ENCODE peak calls at places on chromosomes 12 and 14, in seven cellular contexts. U is tibial artery; Z is stomach; X is heart left ventricle; I is lower lobe of right lung; O is CD8-positive, alpha-beta memory T cell; P is hepatocyte. W is an unnamed sample. For H3K9me3 and H3K4me1, the result is how much of the 10 kb centered on the place peaks cover.

GRCh38 chr12:67327466-67327865 is 58.3 kb downstream of the CAND1 start:
- DNase-seq in U (no peak), Z (no peak), X (no peak), I (no peak), O (no peak), P (no peak), W (no peak)

GRCh38 chr14:87640553-87640952 is 352.4 kb downstream of the GALC start:
- DNase-seq in U (no peak), Z (no peak), X (no peak), I (no peak), O (no peak), P (peak), W (no peak)

GRCh38 chr12:113002155-113002554 is 23.8 kb downstream of the OAS2 start:
- DNase-seq in U (no peak), Z (no peak), X (no peak), I (no peak), O (no peak), P (peak), W (peak)

GRCh38 chr12:70576341-70577282 is 60.6 kb downstream of the PTPRB start:
- DNase-seq in U (no peak), Z (no peak), X (peak), I (no peak), O (peak), P (peak), W (no peak)

GRCh38 chr12:50572760-50573159 is 68.0 kb downstream of the DIP2B start:
- DNase-seq in U (no peak), Z (no peak), X (no peak), I (no peak), O (no peak), P (no peak), W (no peak)

GRCh38 chr12:58105225-58106119 is 164.1 kb downstream of the ATP23 start:
- DNase-seq in U (no peak), Z (no peak), X (no peak), I (no peak), O (no peak), P (no peak), W (no peak)

GRCh38 chr12:115830633-115831032 is 446.9 kb downstream of the MED13L start:
- DNase-seq in U (no peak), Z (no peak), X (no peak), I (no peak), O (no peak), P (no peak), W (no peak)

GRCh38 chr12:101594700-101595099 is at the start of gene MYBPC1:
- DNase-seq in U (no peak), Z (no peak), X (no peak), I (no peak), O (no peak), P (no peak), W (no peak)

GRCh38 chr12:65879878-65880277 is 55.6 kb downstream of the HMGA2 start:
- DNase-seq in U (no peak), Z (no peak), X (no peak), I (no peak), O (no peak), P (no peak), W (no peak)

GRCh38 chr12:93502802-93503623 is 35.7 kb downstream of the MRPL42 start:
- DNase-seq in U (no peak), Z (peak), X (peak), I (no peak), O (peak), P (peak), W (peak)

GRCh38 chr14:72565917-72566316 is 328.0 kb downstream of the DPF3 start:
- DNase-seq in U (no peak), Z (no peak), X (no peak), I (no peak), O (no peak), P (no peak), W (no peak)

GRCh38 chr12:108468149-108468968 is 46.7 kb upstream of the FICD start:
- DNase-seq in U (no peak), Z (no peak), X (peak), I (no peak), O (peak), P (peak), W (no peak)

GRCh38 chr12:17949558-17950141 is 140.3 kb downstream of the RERGL start:
- DNase-seq in U (no peak), Z (no peak), X (no peak), I (no peak), O (no peak), P (no peak), W (no peak)

GRCh38 chr14:92917041-92917940 is 5.7 kb upstream of the CHGA start:
- DNase-seq in U (no peak), Z (no peak), X (no peak), I (no peak), O (no peak), P (no peak), W (no peak)

GRCh38 chr12:131174901-131175300 is 221.2 kb downstream of the ADGRD1 start:
- DNase-seq in U (no peak), Z (no peak), X (no peak), I (no peak), O (no peak), P (no peak), W (no peak)

GRCh38 chr14:37899365-37899764 is 303.9 kb downstream of the TTC6 start:
- DNase-seq in U (no peak), Z (no peak), X (no peak), I (no peak), O (no peak), P (no peak), W (no peak)

GRCh38 chr12:125159687-125160086 is 94.5 kb downstream of the AACS start:
- DNase-seq in U (no peak), Z (no peak), X (no peak), I (no peak), O (no peak), P (no peak), W (no peak)

GRCh38 chr12:125152463-125152862 is 87.2 kb downstream of the AACS start:
- DNase-seq in U (no peak), Z (no peak), X (no peak), I (no peak), O (no peak), P (no peak), W (no peak)

GRCh38 chr12:125151284-125151683 is 86.0 kb downstream of the AACS start:
- DNase-seq in U (no peak), Z (no peak), X (no peak), I (no peak), O (no peak), P (no peak), W (no peak)

GRCh38 chr12:125157177-125157576 is 91.9 kb downstream of the AACS start:
- DNase-seq in U (no peak), Z (no peak), X (no peak), I (no peak), O (no peak), P (no peak), W (no peak)

DNA sequence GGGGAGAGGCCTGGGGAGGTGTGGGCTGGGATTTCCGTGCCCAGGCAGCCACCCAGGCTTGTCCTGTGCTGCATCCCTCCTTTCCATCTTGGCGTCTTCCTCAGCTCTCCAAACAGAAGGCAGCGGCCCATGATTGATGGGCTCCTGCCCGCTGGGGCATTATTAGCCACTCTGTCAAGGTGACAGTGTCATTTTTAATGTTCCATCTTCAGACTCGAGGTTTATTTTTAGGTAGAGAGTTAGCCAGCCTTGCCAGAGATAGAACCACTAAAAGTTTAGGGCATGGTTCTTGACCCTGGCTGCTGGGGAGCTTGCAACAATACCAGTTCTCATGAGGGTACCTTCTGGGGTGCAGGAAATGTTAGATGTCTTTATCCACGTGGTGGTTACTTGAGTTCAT is 90.1 kb downstream of the AACS start:
- DNase-seq in U (no peak), Z (no peak), X (no peak), I (no peak), O (no peak), P (no peak), W (no peak)
- H3K27ac ChIP-seq in U (no peak), Z (no peak), X (no peak), I (no peak), O (no peak), P (no peak), W (no peak)

GRCh38 chr12:133023566-133023965 is 13.7 kb upstream of the ZNF84 start:
- DNase-seq in U (no peak), Z (no peak), X (no peak), I (no peak), O (no peak), P (no peak), W (no peak)
- H3K9me3 ChIP-seq in U (half or more), Z (half or more), X (under half), I (half or more), O (half or more), P (under half), W (under half)

GRCh38 chr12:94745562-94745961 is 95.2 kb upstream of the TMCC3 start:
- DNase-seq in U (no peak), Z (no peak), X (no peak), I (no peak), O (no peak), P (no peak), W (no peak)
- H3K4me1 ChIP-seq in U (under half), Z (under half), X (under half), I (under half), O (under half), P (under half), W (under half)

GRCh38 chr12:111791507-111791906 is 24.8 kb downstream of the ALDH2 start:
- DNase-seq in U (no peak), Z (no peak), X (no peak), I (no peak), O (no peak), P (no peak), W (no peak)
- H3K27ac ChIP-seq in U (no peak), Z (peak), X (peak), I (no peak), O (no peak), P (no peak), W (peak)

DNA sequence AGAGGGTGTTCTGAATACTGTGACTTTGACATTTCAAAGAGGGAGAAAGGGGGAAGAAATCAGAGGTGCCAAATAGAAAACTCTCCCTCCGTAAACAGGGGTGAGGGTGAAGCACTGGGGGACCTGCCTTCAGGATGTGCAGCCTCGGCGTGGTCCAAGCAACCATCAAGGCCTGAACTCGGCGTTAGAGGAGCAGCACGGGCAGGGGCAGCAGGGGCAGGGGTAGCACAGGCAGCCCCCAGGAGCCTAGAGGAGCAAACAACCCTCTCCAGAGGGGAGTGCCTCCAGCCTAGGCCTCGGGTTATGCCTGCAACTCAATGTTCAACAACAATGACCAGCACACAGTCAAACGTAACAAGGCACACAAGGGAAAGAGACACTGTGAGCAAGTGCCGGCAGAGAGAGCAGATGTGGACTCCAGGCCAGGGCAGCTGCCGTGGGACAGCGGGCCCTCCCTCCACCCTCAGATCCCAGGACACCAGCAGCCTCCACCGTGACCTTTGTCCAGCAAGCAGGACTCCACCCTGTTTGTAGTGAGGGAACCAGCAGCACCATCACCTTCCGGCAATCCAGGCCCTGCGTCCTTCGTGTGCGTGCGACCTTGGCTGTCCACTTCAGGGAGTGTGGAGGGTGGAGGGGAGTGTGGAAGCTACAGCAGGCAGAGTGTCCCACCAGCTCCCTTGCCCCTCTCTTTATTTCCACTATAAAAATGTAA is 18.0 kb downstream of the GALNT9 start:
- DNase-seq in U (no peak), Z (no peak), X (no peak), I (peak), O (no peak), P (no peak), W (no peak)
- H3K9me3 ChIP-seq in U (under half), Z (under half), X (under half), I (under half), O (under half), P (under half), W (under half)

GRCh38 chr12:110310754-110311153 is 29.7 kb downstream of the ATP2A2 start:
- DNase-seq in U (no peak), Z (no peak), X (no peak), I (no peak), O (no peak), P (no peak), W (no peak)
- H3K4me1 ChIP-seq in U (half or more), Z (under half), X (half or more), I (under half), O (under half), P (under half), W (under half)

W was measured in body of pancreas.